ENCODE peak calls at places on chromosomes 3 and 15, in four cellular contexts. Q, R, X and M are unnamed samples.

GRCh38 chr15:31197497-31198414 is 96.2 kb upstream of the TRPM1 start:
- DNase-seq in Q (no peak), X (peak; percentile 39), R (peak; percentile 35), M (peak; percentile 87)

GRCh38 chr15:85496146-85496545 is 115.7 kb downstream of the AKAP13 start:
- DNase-seq in X (no peak), R (no peak), Q (no peak), M (no peak)

GRCh38 chr3:122824465-122825379 is 29.9 kb downstream of the SLC49A4 start:
- DNase-seq in R (no peak), Q (no peak), X (no peak), M (no peak)

GRCh38 chr15:73370151-73370550 is 1.4 kb upstream of the HCN4 start:
- DNase-seq in R (no peak), Q (no peak), X (peak; percentile 59), M (peak; percentile 89)

GRCh38 chr15:31403096-31403495 is 76.5 kb downstream of the KLF13 start:
- DNase-seq in R (no peak), X (no peak), Q (no peak), M (peak; percentile 82)

GRCh38 chr3:24933401-24933800 is 438.8 kb upstream of the THRB start:
- DNase-seq in X (no peak), R (no peak), Q (no peak), M (no peak)

GRCh38 chr3:140827894-140828293 is 113.7 kb upstream of the SLC25A36 start:
- DNase-seq in X (no peak), R (no peak), Q (no peak), M (no peak)

GRCh38 chr15:48086582-48086981 is 34.2 kb upstream of the SLC24A5 start:
- DNase-seq in R (no peak), X (no peak), Q (no peak), M (peak; percentile 38)

GRCh38 chr3:73546961-73547360 is 77.8 kb downstream of the PDZRN3 start:
- DNase-seq in Q (no peak), X (no peak), R (peak; percentile 64), M (peak; percentile 90)

GRCh38 chr15:90037961-90038633 is 37.0 kb downstream of the ZNF710 start:
- DNase-seq in X (no peak), R (peak; percentile 55), Q (no peak), M (peak; percentile 82)